ENCODE peak calls at places on chromosome 18, in eight cellular contexts. N is transverse colon, P is sigmoid colon, Q is GM23338, F is upper lobe of left lung, J is spleen, E is stomach, L is SK-N-SH. G is an unnamed sample. For H3K4me1, the result is how much of the 10 kb centered on the place peaks cover.

GRCh38 chr18:41690332-41691110 is 264.5 kb upstream of the PIK3C3 start:
- DNase-seq in N (no peak), P (no peak), Q (no peak), F (no peak), J (no peak), E (no peak), L (no peak), G (no peak)

GRCh38 chr18:13823707-13824395 is at the start of gene MC5R:
- DNase-seq in N (peak), P (no peak), Q (peak), F (peak), J (peak), E (peak), L (peak), G (no peak)

GRCh38 chr18:6722680-6723079 is 6.8 kb upstream of the ARHGAP28 start:
- DNase-seq in N (no peak), P (no peak), Q (no peak), F (no peak), J (no peak), E (no peak), L (no peak), G (no peak)

GRCh38 chr18:27887711-27888495 is 289.0 kb downstream of the CDH2 start:
- DNase-seq in N (no peak), P (no peak), Q (no peak), F (no peak), J (no peak), E (no peak), L (no peak), G (no peak)

GRCh38 chr18:10025756-10026290 is 112.0 kb downstream of the VAPA start:
- DNase-seq in N (no peak), P (no peak), Q (no peak), F (no peak), J (no peak), E (no peak), L (no peak), G (no peak)

GRCh38 chr18:55163550-55163949 is 204.3 kb upstream of the CCDC68 start:
- DNase-seq in N (no peak), P (no peak), Q (no peak), F (no peak), J (no peak), E (no peak), L (no peak), G (no peak)

GRCh38 chr18:57585421-57585820 is 1.1 kb downstream of the FECH start:
- DNase-seq in N (no peak), P (no peak), Q (no peak), F (no peak), J (no peak), E (no peak), L (peak), G (no peak)

GRCh38 chr18:59846814-59847490 is 52.8 kb upstream of the PMAIP1 start:
- DNase-seq in N (peak), P (peak), Q (peak), F (no peak), J (no peak), E (peak), L (no peak), G (no peak)

GRCh38 chr18:57275111-57275510 is 77.2 kb upstream of the ST8SIA3 start:
- DNase-seq in N (no peak), P (no peak), Q (no peak), F (no peak), J (no peak), E (no peak), L (no peak), G (no peak)

GRCh38 chr18:58886864-58887612 is 22.4 kb downstream of the ZNF532 start:
- DNase-seq in N (no peak), P (no peak), Q (no peak), F (no peak), J (no peak), E (no peak), L (no peak), G (no peak)

GRCh38 chr18:34023471-34023870 is 201.2 kb downstream of the NOL4 start:
- DNase-seq in N (no peak), P (no peak), Q (peak), F (no peak), J (no peak), E (no peak), L (no peak), G (no peak)

GRCh38 chr18:14976736-14977430 is 228.9 kb downstream of the ANKRD30B start:
- DNase-seq in N (no peak), P (no peak), Q (no peak), F (no peak), J (no peak), E (no peak), L (no peak), G (no peak)

GRCh38 chr18:14975431-14975830 is 227.5 kb downstream of the ANKRD30B start:
- DNase-seq in N (no peak), P (no peak), Q (no peak), F (peak), J (no peak), E (no peak), L (no peak), G (no peak)

GRCh38 chr18:14974576-14974975 is 226.6 kb downstream of the ANKRD30B start:
- DNase-seq in N (no peak), P (no peak), Q (no peak), F (no peak), J (no peak), E (no peak), L (no peak), G (no peak)

GRCh38 chr18:14971461-14972185 is 223.7 kb downstream of the ANKRD30B start:
- DNase-seq in N (no peak), P (no peak), Q (no peak), F (no peak), J (no peak), E (no peak), L (no peak), G (no peak)

GRCh38 chr18:14974088-14974487 is 226.1 kb downstream of the ANKRD30B start:
- DNase-seq in N (no peak), P (no peak), Q (no peak), F (no peak), J (no peak), E (no peak), L (no peak), G (no peak)
- H3K4me1 ChIP-seq in N (under half), P (under half), Q (under half), F (under half), J (under half), E (under half), L (under half), G (under half)

GRCh38 chr18:36470896-36471295 is 173.4 kb downstream of the FHOD3 start:
- DNase-seq in N (no peak), P (no peak), Q (no peak), F (no peak), J (no peak), E (no peak), L (no peak), G (no peak)
- H3K4me3 ChIP-seq in N (no peak), P (no peak), Q (no peak), F (no peak), J (no peak), E (no peak), L (no peak), G (no peak)

GRCh38 chr18:49731421-49731841 is 81.9 kb downstream of the ACAA2 start:
- DNase-seq in N (no peak), P (no peak), Q (no peak), F (no peak), J (no peak), E (no peak), L (no peak), G (no peak)

GRCh38 chr18:49730951-49731391 is 82.4 kb downstream of the ACAA2 start:
- DNase-seq in N (no peak), P (no peak), Q (no peak), F (no peak), J (no peak), E (no peak), L (no peak), G (no peak)

GRCh38 chr18:49733321-49733720 is 80.0 kb downstream of the ACAA2 start:
- DNase-seq in N (no peak), P (no peak), Q (no peak), F (no peak), J (no peak), E (no peak), L (no peak), G (no peak)

GRCh38 chr18:49733896-49734585 is 79.3 kb downstream of the ACAA2 start:
- DNase-seq in N (no peak), P (no peak), Q (no peak), F (no peak), J (no peak), E (no peak), L (no peak), G (no peak)

GRCh38 chr18:49731860-49732311 is 81.4 kb downstream of the ACAA2 start:
- DNase-seq in N (no peak), P (no peak), Q (no peak), F (no peak), J (no peak), E (no peak), L (no peak), G (no peak)
- TF ChIP-seq POLR2AphosphoS5 in N (no peak), P (no peak), Q (no peak), F (no peak), J (no peak), E (no peak), L (no peak), G (no peak)

GRCh38 chr18:43780782-43781340 is 503.6 kb upstream of the SYT4 start:
- DNase-seq in N (no peak), P (no peak), Q (no peak), F (no peak), J (no peak), E (no peak), L (no peak), G (no peak)
- H3K4me1 ChIP-seq in N (under half), P (under half), Q (under half), F (under half), J (under half), E (under half), L (under half), G (under half)

GRCh38 chr18:22634464-22634863 is 216.7 kb upstream of the CTAGE1 start:
- DNase-seq in N (no peak), P (no peak), Q (peak), F (no peak), J (no peak), E (no peak), L (no peak), G (no peak)
- H3K4me3 ChIP-seq in N (no peak), P (no peak), Q (peak), F (no peak), J (no peak), E (no peak), L (no peak), G (no peak)

DNA sequence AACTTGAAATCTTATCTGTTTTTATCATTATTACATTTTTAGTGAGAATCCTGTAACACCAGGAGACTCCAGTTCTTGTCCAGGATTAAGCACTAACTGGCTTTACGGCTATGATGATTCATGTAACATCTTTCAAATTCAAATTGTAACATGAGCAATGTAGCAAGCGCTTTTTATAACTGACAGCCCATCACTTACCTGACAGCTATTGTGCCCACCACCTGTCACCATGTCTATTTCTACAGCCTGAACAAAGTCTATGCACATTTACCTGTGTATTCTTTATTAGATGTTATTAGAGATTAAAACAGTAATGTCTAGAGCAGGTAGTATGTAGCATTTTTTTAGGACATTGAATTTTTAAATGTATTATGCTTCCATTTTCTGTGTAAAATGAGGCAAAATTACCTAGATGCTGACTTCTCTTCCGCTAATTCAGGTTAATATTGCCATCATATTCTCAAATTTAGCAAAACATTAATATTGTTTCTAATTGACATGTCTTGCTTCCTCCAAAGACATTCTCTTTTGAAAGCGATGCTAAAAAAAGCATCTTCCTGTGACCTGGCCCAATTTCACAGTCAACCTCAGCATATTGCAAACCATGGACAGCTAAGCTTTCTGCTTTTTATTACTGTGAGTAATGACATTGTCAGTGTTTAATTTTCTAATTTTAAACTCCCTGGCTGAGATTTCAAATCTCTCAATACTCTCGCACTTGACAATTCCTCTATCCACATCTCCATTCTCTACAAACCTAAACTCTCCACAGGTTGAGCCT is 37.8 kb downstream of the RIT2 start:
- DNase-seq in N (no peak), P (no peak), Q (no peak), F (no peak), J (no peak), E (no peak), L (no peak), G (no peak)
- TF ChIP-seq POLR2AphosphoS5 in N (no peak), P (no peak), Q (no peak), F (no peak), J (no peak), E (no peak), L (no peak), G (no peak)